ENCODE peak calls at places on chromosomes 1 and 21, in eight cellular contexts. E is tibial artery, S is fibroblast of lung, I is dorsolateral prefrontal cortex, J is brain microvascular endothelial cell, V is upper lobe of right lung, H is esophagus squamous epithelium, N is AG09309. O is an unnamed sample.

GRCh38 chr1:33424610-33425009 is 6.3 kb downstream of the PHC2 start:
- DNase-seq in E (no peak), S (peak), I (no peak), J (peak), V (no peak), H (no peak), N (no peak), O (no peak)

GRCh38 chr1:182002570-182002969 is 58.9 kb downstream of the ZNF648 start:
- DNase-seq in E (no peak), S (no peak), I (no peak), J (no peak), V (no peak), H (no peak), N (no peak), O (no peak)

GRCh38 chr1:208244584-208244916 is 366 bp upstream of the PLXNA2 start:
- DNase-seq in E (no peak), S (no peak), I (no peak), J (no peak), V (no peak), H (no peak), N (no peak), O (no peak)

GRCh38 chr1:233512538-233512937 is 101.4 kb upstream of the KCNK1 start:
- DNase-seq in E (no peak), S (no peak), I (no peak), J (no peak), V (no peak), H (no peak), N (no peak), O (no peak)

GRCh38 chr1:47690341-47691244 is 252.7 kb downstream of the FOXD2 start:
- DNase-seq in E (peak), S (no peak), I (no peak), J (no peak), V (peak), H (no peak), N (no peak), O (no peak)

GRCh38 chr1:197024460-197024859 is 42.6 kb downstream of the F13B start:
- DNase-seq in E (no peak), S (peak), I (no peak), J (no peak), V (no peak), H (no peak), N (peak), O (no peak)

GRCh38 chr1:181104790-181105133 is 16.3 kb downstream of the IER5 start:
- DNase-seq in E (no peak), S (peak), I (no peak), J (no peak), V (peak), H (no peak), N (no peak), O (no peak)

GRCh38 chr1:209455133-209455532 is 128.4 kb upstream of the CAMK1G start:
- DNase-seq in E (no peak), S (peak), I (no peak), J (no peak), V (no peak), H (no peak), N (no peak), O (no peak)

GRCh38 chr1:223221686-223222085 is 78.6 kb upstream of the TLR5 start:
- DNase-seq in E (no peak), S (no peak), I (no peak), J (no peak), V (no peak), H (no peak), N (no peak), O (no peak)

GRCh38 chr1:223217781-223218180 is 74.7 kb upstream of the TLR5 start:
- DNase-seq in E (no peak), S (no peak), I (no peak), J (no peak), V (no peak), H (no peak), N (no peak), O (no peak)

GRCh38 chr1:223223091-223223995 is 80.3 kb upstream of the TLR5 start:
- DNase-seq in E (no peak), S (no peak), I (no peak), J (no peak), V (no peak), H (no peak), N (no peak), O (no peak)

GRCh38 chr1:223219318-223219635 is 76.2 kb upstream of the TLR5 start:
- DNase-seq in E (no peak), S (no peak), I (no peak), J (no peak), V (no peak), H (no peak), N (no peak), O (no peak)

DNA sequence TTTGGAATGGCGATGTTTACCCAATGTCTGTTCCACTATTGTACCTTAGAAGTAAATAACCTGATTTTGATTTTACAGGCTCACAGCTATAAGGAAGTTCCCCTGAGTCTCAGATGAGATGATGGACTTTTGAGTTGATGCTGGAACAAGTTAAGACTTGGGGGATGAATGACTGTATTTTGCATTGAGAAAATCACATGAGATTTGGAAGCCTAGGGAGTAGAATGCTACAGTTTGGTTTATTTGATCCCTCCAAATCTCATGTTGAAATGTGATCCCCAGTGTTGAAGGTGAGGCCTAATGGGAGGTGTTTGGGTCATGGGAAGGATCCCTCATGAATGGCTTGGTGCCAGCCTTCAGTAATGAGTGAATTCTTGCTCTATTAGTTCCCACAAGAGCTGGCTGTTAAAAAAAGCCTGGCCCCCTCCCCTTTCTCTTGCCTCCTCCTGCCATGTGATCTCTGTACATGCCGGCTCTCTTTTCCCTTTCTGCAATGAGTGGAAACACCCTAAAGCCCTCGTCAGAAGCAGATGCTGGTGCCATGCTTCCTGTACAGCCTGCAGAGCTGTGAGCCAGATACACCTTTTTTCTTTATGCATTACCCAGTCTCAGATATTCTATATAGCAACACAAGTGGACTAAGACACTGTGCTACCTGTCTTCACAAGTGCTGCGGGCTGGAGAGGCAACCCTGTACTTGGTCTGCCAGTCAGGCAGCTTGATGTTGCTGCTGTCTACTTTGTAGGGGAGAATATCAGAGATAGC is 77.0 kb upstream of the TLR5 start:
- DNase-seq in E (no peak), S (no peak), I (no peak), J (no peak), V (no peak), H (no peak), N (no peak), O (no peak)
- TF ChIP-seq CTCF in E (no peak), S (no peak), I (no peak), J (no peak), V (no peak), H (no peak), N (no peak), O (no peak)

GRCh38 chr21:29335720-29336119 is 37.0 kb downstream of the BACH1 start:
- DNase-seq in E (no peak), S (peak), I (no peak), J (no peak), V (no peak), H (no peak), N (no peak), O (no peak)

GRCh38 chr21:29332461-29333354 is 34.0 kb downstream of the BACH1 start:
- DNase-seq in E (no peak), S (peak), I (no peak), J (peak), V (no peak), H (no peak), N (no peak), O (no peak)

GRCh38 chr21:29334717-29335428 is 36.2 kb downstream of the BACH1 start:
- DNase-seq in E (no peak), S (peak), I (no peak), J (peak), V (no peak), H (no peak), N (no peak), O (no peak)

GRCh38 chr21:29330797-29331196 is 32.1 kb downstream of the BACH1 start:
- DNase-seq in E (no peak), S (no peak), I (no peak), J (no peak), V (no peak), H (no peak), N (no peak), O (no peak)

GRCh38 chr21:29333355-29333746 is 34.6 kb downstream of the BACH1 start:
- DNase-seq in E (no peak), S (no peak), I (no peak), J (no peak), V (no peak), H (no peak), N (no peak), O (no peak)
- H3K4me3 ChIP-seq in E (no peak), S (no peak), I (no peak), J (no peak), V (no peak), H (no peak), N (no peak), O (no peak)

GRCh38 chr1:204073837-204074273 is 940 bp downstream of the SOX13 start:
- DNase-seq in E (no peak), S (peak), I (no peak), J (no peak), V (no peak), H (no peak), N (no peak), O (no peak)

GRCh38 chr1:204075890-204076837 is 3.2 kb downstream of the SOX13 start:
- DNase-seq in E (no peak), S (no peak), I (no peak), J (no peak), V (peak), H (no peak), N (no peak), O (no peak)

GRCh38 chr1:204075116-204075636 is 2.3 kb downstream of the SOX13 start:
- DNase-seq in E (no peak), S (no peak), I (no peak), J (no peak), V (peak), H (no peak), N (no peak), O (no peak)

GRCh38 chr1:204072951-204073836 is at the start of gene SOX13:
- DNase-seq in E (peak), S (peak), I (peak), J (peak), V (peak), H (no peak), N (peak), O (no peak)

GRCh38 chr1:204074274-204075115 is 1.6 kb downstream of the SOX13 start:
- DNase-seq in E (peak), S (peak), I (no peak), J (peak), V (peak), H (no peak), N (no peak), O (no peak)
- TF ChIP-seq CTCF in E (no peak), S (no peak), I (no peak), J (no peak), V (no peak), H (no peak), N (no peak), O (no peak)

GRCh38 chr1:9279172-9279840 is 13.4 kb upstream of the SPSB1 start:
- DNase-seq in E (no peak), S (peak), I (no peak), J (no peak), V (no peak), H (no peak), N (no peak), O (no peak)

GRCh38 chr1:9281907-9282306 is 10.8 kb upstream of the SPSB1 start:
- DNase-seq in E (no peak), S (no peak), I (no peak), J (no peak), V (no peak), H (no peak), N (no peak), O (no peak)

GRCh38 chr1:9281071-9281827 is 11.4 kb upstream of the SPSB1 start:
- DNase-seq in E (no peak), S (peak), I (no peak), J (no peak), V (no peak), H (no peak), N (no peak), O (no peak)

GRCh38 chr1:9278585-9279153 is 14.0 kb upstream of the SPSB1 start:
- DNase-seq in E (no peak), S (no peak), I (no peak), J (no peak), V (no peak), H (no peak), N (no peak), O (no peak)

GRCh38 chr1:9280015-9280860 is 12.5 kb upstream of the SPSB1 start:
- DNase-seq in E (peak), S (peak), I (no peak), J (peak), V (no peak), H (no peak), N (peak), O (no peak)
- H3K4me3 ChIP-seq in E (no peak), S (no peak), I (no peak), J (no peak), V (no peak), H (no peak), N (no peak), O (no peak)

DNA sequence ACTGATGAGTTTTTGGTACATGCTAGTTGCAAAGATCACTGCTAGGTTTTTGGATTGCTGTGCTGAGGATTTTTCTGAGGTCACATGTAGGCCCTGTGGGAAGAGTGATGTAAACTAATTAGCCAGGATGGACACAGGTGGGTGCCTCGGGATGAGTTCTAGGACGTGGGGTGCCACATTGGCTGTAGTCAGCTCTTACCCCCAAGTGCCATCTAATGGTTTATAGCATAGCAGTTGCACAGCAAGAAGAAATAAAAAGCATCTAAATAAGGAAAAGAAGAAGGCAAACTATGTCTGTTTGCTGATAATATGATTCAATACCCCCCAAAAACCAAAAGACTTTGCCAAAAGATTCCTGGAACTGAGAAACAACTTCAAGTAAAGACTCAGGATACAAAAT is 9.8 kb upstream of the OR2T1 start:
- DNase-seq in E (no peak), S (no peak), I (no peak), J (no peak), V (no peak), H (no peak), N (no peak), O (no peak)
- TF ChIP-seq CTCF in E (no peak), S (no peak), I (no peak), J (no peak), V (no peak), H (no peak), N (no peak), O (no peak)

DNA sequence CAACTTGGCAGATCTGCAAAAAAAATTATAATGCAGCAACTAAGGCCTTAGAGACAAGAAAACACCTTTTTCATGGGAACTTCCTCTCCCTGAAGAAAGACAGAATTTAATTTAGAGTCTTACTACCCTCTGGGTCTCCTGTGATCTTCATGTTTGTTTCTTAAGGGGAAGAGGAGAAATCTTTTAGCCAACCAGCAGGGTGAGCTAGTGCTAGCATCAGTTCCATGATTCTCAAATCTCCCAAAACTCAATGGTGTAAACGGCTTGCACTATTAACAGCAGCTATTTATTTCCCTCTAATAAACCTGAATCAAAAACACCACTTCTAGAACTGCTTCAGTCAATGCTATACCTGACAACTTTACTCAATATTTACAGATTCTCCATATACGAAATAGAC is 3.8 kb downstream of the ZNF644 start:
- DNase-seq in E (no peak), S (no peak), I (no peak), J (no peak), V (no peak), H (no peak), N (no peak), O (no peak)
- H3K4me3 ChIP-seq in E (no peak), S (no peak), I (no peak), J (no peak), V (no peak), H (no peak), N (no peak), O (no peak)

GRCh38 chr21:44337941-44338895 is 972 bp downstream of the CFAP410 start:
- DNase-seq in E (peak), S (peak), I (peak), J (peak), V (peak), H (no peak), N (no peak), O (no peak)
- TF ChIP-seq CTCF in E (peak), S (peak), I (no peak), J (peak), V (peak), H (no peak), N (peak), O (no peak)

GRCh38 chr1:1213919-1214599 is at the start of gene TNFRSF4:
- DNase-seq in E (no peak), S (no peak), I (no peak), J (no peak), V (no peak), H (no peak), N (no peak), O (no peak)
- H3K4me3 ChIP-seq in E (no peak), S (no peak), I (peak), J (no peak), V (peak), H (no peak), N (no peak), O (no peak)

DNA sequence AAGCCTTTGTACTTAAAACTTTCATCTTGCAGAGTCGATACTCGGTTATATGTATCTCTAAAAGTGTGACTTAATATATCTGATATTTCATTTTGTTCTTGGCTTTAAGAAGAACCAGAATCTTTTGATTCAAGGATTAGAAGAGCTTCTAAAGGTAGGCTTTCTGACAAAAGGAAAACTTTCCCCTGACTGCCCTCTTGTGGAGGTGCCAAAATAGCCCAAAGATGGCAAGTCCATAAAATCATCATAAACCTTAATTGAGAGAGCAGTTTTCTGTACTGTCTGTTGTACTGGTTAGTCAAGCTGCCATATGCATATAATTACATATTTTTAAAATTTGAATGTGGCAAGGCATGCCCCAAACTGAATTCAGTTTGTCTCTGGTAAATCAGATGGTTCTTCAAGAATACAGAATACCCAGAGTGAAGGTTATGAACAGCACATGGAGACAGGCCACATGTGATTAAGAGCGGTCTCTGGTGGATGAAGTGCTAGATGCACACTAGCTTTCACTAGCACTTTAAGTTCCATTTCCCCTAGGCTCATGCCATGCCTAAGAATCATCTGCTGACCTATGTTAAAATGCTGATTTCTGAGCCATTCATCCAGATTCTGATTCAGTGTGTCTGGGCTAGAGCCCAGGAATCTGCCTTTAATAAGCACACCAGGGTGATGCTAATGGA is 27.7 kb upstream of the ELAVL4 start:
- DNase-seq in E (no peak), S (peak), I (no peak), J (no peak), V (no peak), H (no peak), N (no peak), O (no peak)
- TF ChIP-seq CTCF in E (no peak), S (no peak), I (peak), J (peak), V (peak), H (no peak), N (no peak), O (peak)

GRCh38 chr1:193120604-193121166 is 1.1 kb upstream of the CDC73 start:
- DNase-seq in E (no peak), S (no peak), I (no peak), J (no peak), V (no peak), H (no peak), N (no peak), O (no peak)
- H3K4me3 ChIP-seq in E (peak), S (peak), I (peak), J (no peak), V (peak), H (no peak), N (no peak), O (no peak)